ENCODE peak calls at places on chromosomes 11 and 22, in nine cellular contexts. E is CD4-positive, CD25-positive, alpha-beta regulatory T cell; X is HCT116; Z is mesendoderm; N is A673; P is tibial artery; F is cardiac muscle cell; B is heart right ventricle; R is CD4-positive, alpha-beta T cell. M is an unnamed sample.

GRCh38 chr11:58616594-58616993 is 5.9 kb upstream of the CNTF start:
- DNase-seq in E (no peak), X (no peak), Z (no peak), N (peak), P (peak), F (no peak), B (no peak), R (no peak), M (peak)

GRCh38 chr11:9688716-9689511 is 25.0 kb downstream of the SWAP70 start:
- DNase-seq in E (no peak), X (no peak), Z (peak), N (peak), P (no peak), F (peak), B (peak), R (no peak), M (no peak)

GRCh38 chr11:8094656-8095055 is 13.6 kb downstream of the TUB start:
- DNase-seq in E (no peak), X (no peak), Z (no peak), N (no peak), P (no peak), F (no peak), B (no peak), R (no peak), M (no peak)

GRCh38 chr11:119403021-119403420 is 20.0 kb downstream of the THY1 start:
- DNase-seq in E (no peak), X (no peak), Z (no peak), N (no peak), P (no peak), F (no peak), B (no peak), R (no peak), M (no peak)

GRCh38 chr11:123461164-123461563 is 31.1 kb downstream of the GRAMD1B start:
- DNase-seq in E (no peak), X (no peak), Z (no peak), N (no peak), P (peak), F (no peak), B (peak), R (no peak), M (peak)

GRCh38 chr11:109305009-109305408 is 117.0 kb upstream of the C11orf87 start:
- DNase-seq in E (no peak), X (no peak), Z (no peak), N (no peak), P (no peak), F (no peak), B (no peak), R (no peak), M (no peak)

GRCh38 chr11:65489706-65490310 is 9.0 kb upstream of the MALAT1 start:
- DNase-seq in E (no peak), X (no peak), Z (peak), N (peak), P (peak), F (no peak), B (peak), R (no peak), M (no peak)

GRCh38 chr11:8096575-8096974 is 15.6 kb downstream of the TUB start:
- DNase-seq in E (no peak), X (no peak), Z (no peak), N (no peak), P (no peak), F (no peak), B (no peak), R (no peak), M (no peak)

DNA sequence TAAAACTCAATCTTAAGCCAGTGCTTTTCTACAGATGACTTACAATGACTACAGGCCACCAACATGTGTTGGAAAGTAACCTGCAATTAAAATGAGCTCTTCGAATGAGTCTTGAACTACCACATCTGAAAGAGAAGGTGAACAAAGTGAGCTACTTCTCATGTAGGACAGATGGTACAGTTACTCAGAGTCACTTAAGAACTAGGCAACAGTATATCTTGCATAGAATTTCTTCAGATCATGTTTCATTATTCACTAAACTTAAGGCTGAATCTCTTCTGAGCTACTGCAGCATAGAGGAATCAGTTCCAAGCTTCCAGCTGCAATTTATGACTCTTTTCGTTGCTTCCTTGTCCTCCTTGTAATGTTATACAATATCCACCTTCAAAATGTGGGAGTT is 270.9 kb downstream of the TTC28 start:
- DNase-seq in E (no peak), X (no peak), Z (no peak), N (no peak), P (no peak), F (no peak), B (no peak), R (no peak), M (no peak)
- H3K27ac ChIP-seq in E (no peak), X (no peak), Z (no peak), N (no peak), P (no peak), F (no peak), B (no peak), R (no peak), M (no peak)

DNA sequence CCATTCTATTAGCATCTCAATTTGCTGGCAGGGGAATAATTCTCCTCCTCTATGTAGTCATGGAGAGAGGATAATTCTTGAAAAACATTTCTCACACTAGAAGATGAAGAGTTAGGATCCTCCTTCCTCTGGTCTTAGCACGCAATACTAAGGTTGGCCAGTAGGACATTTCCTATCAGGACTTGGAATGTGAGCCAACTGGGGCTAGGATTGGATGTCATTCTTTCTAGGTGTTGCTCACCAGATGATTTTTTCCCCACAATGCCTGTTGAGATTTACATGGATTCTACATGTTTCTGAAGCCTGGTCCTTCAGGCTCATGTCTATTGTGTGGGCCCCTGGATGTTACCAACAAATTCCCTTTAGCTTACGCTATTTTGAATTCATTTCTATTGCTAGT is 28.0 kb downstream of the SLN start:
- DNase-seq in E (no peak), X (peak), Z (peak), N (peak), P (no peak), F (no peak), B (no peak), R (no peak), M (no peak)
- H3K27ac ChIP-seq in E (no peak), X (no peak), Z (no peak), N (no peak), P (no peak), F (no peak), B (no peak), R (no peak), M (no peak)

GRCh38 chr11:76772100-76772782 is 10.9 kb upstream of the TSKU start:
- DNase-seq in E (no peak), X (no peak), Z (peak), N (no peak), P (peak), F (no peak), B (no peak), R (no peak), M (no peak)

GRCh38 chr11:76770642-76771445 is 12.3 kb upstream of the TSKU start:
- DNase-seq in E (no peak), X (no peak), Z (peak), N (no peak), P (peak), F (no peak), B (no peak), R (no peak), M (no peak)

GRCh38 chr11:76769645-76770586 is 13.2 kb upstream of the TSKU start:
- DNase-seq in E (no peak), X (no peak), Z (peak), N (no peak), P (no peak), F (no peak), B (no peak), R (no peak), M (no peak)

GRCh38 chr11:76772783-76773106 is 10.4 kb upstream of the TSKU start:
- DNase-seq in E (no peak), X (no peak), Z (no peak), N (no peak), P (no peak), F (no peak), B (no peak), R (no peak), M (no peak)

GRCh38 chr11:76771446-76772099 is 11.6 kb upstream of the TSKU start:
- DNase-seq in E (no peak), X (no peak), Z (no peak), N (no peak), P (no peak), F (no peak), B (no peak), R (no peak), M (no peak)
- H3K27ac ChIP-seq in E (no peak), X (no peak), Z (peak), N (no peak), P (peak), F (no peak), B (no peak), R (no peak), M (peak)

GRCh38 chr22:49934891-49935557 is 16.6 kb downstream of the CRELD2 start:
- DNase-seq in E (peak), X (no peak), Z (no peak), N (peak), P (peak), F (peak), B (peak), R (peak), M (peak)

GRCh38 chr22:49935561-49935960 is 17.1 kb downstream of the CRELD2 start:
- DNase-seq in E (peak), X (no peak), Z (no peak), N (peak), P (no peak), F (no peak), B (no peak), R (no peak), M (no peak)

GRCh38 chr22:49936973-49937757 is 18.7 kb downstream of the CRELD2 start:
- DNase-seq in E (no peak), X (no peak), Z (no peak), N (no peak), P (no peak), F (peak), B (peak), R (no peak), M (peak)

GRCh38 chr22:49937758-49938564 is 19.5 kb downstream of the CRELD2 start:
- DNase-seq in E (no peak), X (no peak), Z (no peak), N (no peak), P (no peak), F (no peak), B (peak), R (no peak), M (no peak)

GRCh38 chr22:49936018-49936972 is 17.9 kb downstream of the CRELD2 start:
- DNase-seq in E (peak), X (no peak), Z (peak), N (peak), P (peak), F (peak), B (peak), R (peak), M (peak)
- H3K27ac ChIP-seq in E (peak), X (peak), Z (no peak), N (peak), P (peak), F (peak), B (peak), R (peak), M (peak)

M was measured in left ventricle myocardium inferior.